ENCODE peak calls at places on chromosome 6, in six cellular contexts. One of them, this sample, is unnamed.

GRCh38 chr6:44051516-44051915 is 75.7 kb downstream of the MRPL14 start:
- DNase-seq in KBM-7: no peak
- DNase-seq in right cardiac atrium: peak; percentile 78
- DNase-seq in stimulated activated CD4-positive, alpha-beta T cell treated with anti-CD3 and anti-CD28 coated beads, TNF-alpha, amount 100 ng/mL, for 4 hours: no peak
- DNase-seq in mammary epithelial cell: peak; percentile 74
- DNase-seq in NCI-H446 treated with DMSO at 0.1 percent for 48 hours: no peak
- DNase-seq in this sample: no peak

GRCh38 chr6:108807928-108808327 is 40.3 kb upstream of the ARMC2 start:
- DNase-seq in KBM-7: no peak
- DNase-seq in right cardiac atrium: no peak
- DNase-seq in stimulated activated CD4-positive, alpha-beta T cell treated with anti-CD3 and anti-CD28 coated beads, TNF-alpha, amount 100 ng/mL, for 4 hours: no peak
- DNase-seq in mammary epithelial cell: no peak
- DNase-seq in NCI-H446 treated with DMSO at 0.1 percent for 48 hours: no peak
- DNase-seq in this sample: no peak

GRCh38 chr6:5772634-5773230 is 234.0 kb downstream of the NRN1 start:
- DNase-seq in KBM-7: no peak
- DNase-seq in right cardiac atrium: no peak
- DNase-seq in stimulated activated CD4-positive, alpha-beta T cell treated with anti-CD3 and anti-CD28 coated beads, TNF-alpha, amount 100 ng/mL, for 4 hours: no peak
- DNase-seq in mammary epithelial cell: no peak
- DNase-seq in NCI-H446 treated with DMSO at 0.1 percent for 48 hours: no peak
- DNase-seq in this sample: no peak

GRCh38 chr6:25248100-25248499 is 31.1 kb upstream of the CARMIL1 start:
- DNase-seq in KBM-7: no peak
- DNase-seq in right cardiac atrium: no peak
- DNase-seq in stimulated activated CD4-positive, alpha-beta T cell treated with anti-CD3 and anti-CD28 coated beads, TNF-alpha, amount 100 ng/mL, for 4 hours: no peak
- DNase-seq in mammary epithelial cell: peak; percentile 88
- DNase-seq in NCI-H446 treated with DMSO at 0.1 percent for 48 hours: no peak
- DNase-seq in this sample: no peak

GRCh38 chr6:1827984-1828793 is 218.5 kb downstream of the FOXC1 start:
- DNase-seq in KBM-7: no peak
- DNase-seq in right cardiac atrium: no peak
- DNase-seq in stimulated activated CD4-positive, alpha-beta T cell treated with anti-CD3 and anti-CD28 coated beads, TNF-alpha, amount 100 ng/mL, for 4 hours: no peak
- DNase-seq in mammary epithelial cell: no peak
- DNase-seq in NCI-H446 treated with DMSO at 0.1 percent for 48 hours: no peak
- DNase-seq in this sample: no peak

GRCh38 chr6:42316390-42316970 is 98.8 kb upstream of the MRPS10 start:
- DNase-seq in KBM-7: peak; percentile 75
- DNase-seq in right cardiac atrium: no peak
- DNase-seq in stimulated activated CD4-positive, alpha-beta T cell treated with anti-CD3 and anti-CD28 coated beads, TNF-alpha, amount 100 ng/mL, for 4 hours: no peak
- DNase-seq in mammary epithelial cell: peak; percentile 17
- DNase-seq in NCI-H446 treated with DMSO at 0.1 percent for 48 hours: no peak
- DNase-seq in this sample: peak; percentile 8

GRCh38 chr6:54138795-54139194 is 27.6 kb downstream of the MLIP start:
- DNase-seq in KBM-7: no peak
- DNase-seq in right cardiac atrium: no peak
- DNase-seq in stimulated activated CD4-positive, alpha-beta T cell treated with anti-CD3 and anti-CD28 coated beads, TNF-alpha, amount 100 ng/mL, for 4 hours: no peak
- DNase-seq in mammary epithelial cell: no peak
- DNase-seq in NCI-H446 treated with DMSO at 0.1 percent for 48 hours: no peak
- DNase-seq in this sample: no peak

GRCh38 chr6:76697585-76697984 is 625.1 kb upstream of the IMPG1 start:
- DNase-seq in KBM-7: no peak
- DNase-seq in right cardiac atrium: no peak
- DNase-seq in stimulated activated CD4-positive, alpha-beta T cell treated with anti-CD3 and anti-CD28 coated beads, TNF-alpha, amount 100 ng/mL, for 4 hours: no peak
- DNase-seq in mammary epithelial cell: no peak
- DNase-seq in NCI-H446 treated with DMSO at 0.1 percent for 48 hours: no peak
- DNase-seq in this sample: peak; percentile 20

GRCh38 chr6:9851541-9852380 is 563.1 kb downstream of the TFAP2A start:
- DNase-seq in KBM-7: no peak
- DNase-seq in right cardiac atrium: no peak
- DNase-seq in stimulated activated CD4-positive, alpha-beta T cell treated with anti-CD3 and anti-CD28 coated beads, TNF-alpha, amount 100 ng/mL, for 4 hours: no peak
- DNase-seq in mammary epithelial cell: peak; percentile 76
- DNase-seq in NCI-H446 treated with DMSO at 0.1 percent for 48 hours: no peak
- DNase-seq in this sample: no peak

GRCh38 chr6:36615018-36615761 is 21.0 kb downstream of the SRSF3 start:
- DNase-seq in KBM-7: peak; percentile 93
- DNase-seq in right cardiac atrium: peak; percentile 69
- DNase-seq in stimulated activated CD4-positive, alpha-beta T cell treated with anti-CD3 and anti-CD28 coated beads, TNF-alpha, amount 100 ng/mL, for 4 hours: no peak
- DNase-seq in mammary epithelial cell: peak; percentile 65
- DNase-seq in NCI-H446 treated with DMSO at 0.1 percent for 48 hours: peak; percentile 23
- DNase-seq in this sample: peak; percentile 84